ENCODE peak calls at places on chromosomes 11 and 22, in eight cellular contexts. A is tibial nerve, X is CD14-positive monocyte, G is IMR-90, D is AG10803, F is astrocyte of the spinal cord, L is cardiac muscle cell, W is fibroblast of mammary gland. N is an unnamed sample.

GRCh38 chr22:27580311-27580897 is 221.2 kb downstream of the MN1 start:
- DNase-seq in G (no peak), A (no peak), D (peak), F (no peak), X (no peak), L (no peak), W (peak), N (no peak)

GRCh38 chr22:37639070-37639760 is at the start of gene SH3BP1:
- DNase-seq in W (no peak), F (no peak), G (no peak), A (no peak), X (peak), L (peak), D (peak), N (no peak)

GRCh38 chr22:23154461-23154860 is 9.2 kb downstream of the RAB36 start:
- DNase-seq in A (no peak), X (no peak), F (no peak), W (no peak), L (no peak), G (no peak), D (no peak), N (no peak)

GRCh38 chr11:7965386-7965785 is at the start of gene NLRP10:
- DNase-seq in D (peak), L (no peak), W (peak), F (peak), X (no peak), A (no peak), G (peak), N (peak)

GRCh38 chr11:116881153-116881552 is 43.7 kb upstream of the APOA1 start:
- DNase-seq in A (no peak), L (no peak), G (no peak), F (no peak), X (no peak), W (no peak), D (peak), N (no peak)

GRCh38 chr22:19849800-19850481 is 4.7 kb downstream of the GNB1L start:
- DNase-seq in D (no peak), L (no peak), W (no peak), A (no peak), G (no peak), F (no peak), X (no peak), N (no peak)

GRCh38 chr11:71448257-71449161 is at the start of gene DHCR7:
- DNase-seq in X (peak), F (peak), L (peak), W (peak), G (peak), A (peak), D (peak), N (peak)

GRCh38 chr11:75465701-75466531 is 32.9 kb upstream of the KLHL35 start:
- DNase-seq in A (no peak), L (peak), D (peak), F (peak), G (peak), W (no peak), X (no peak), N (no peak)

GRCh38 chr11:111983187-111983986 is 41.8 kb upstream of the DLAT start:
- DNase-seq in X (no peak), W (no peak), D (no peak), A (no peak), L (peak), G (peak), F (peak), N (no peak)

GRCh38 chr22:40009953-40010751 is 15.4 kb downstream of the FAM83F start:
- DNase-seq in F (no peak), D (no peak), X (no peak), G (no peak), W (no peak), A (no peak), L (no peak), N (no peak)

GRCh38 chr11:78419327-78419726 is 1.7 kb upstream of the GAB2 start:
- DNase-seq in D (peak), F (peak), G (peak), L (no peak), W (peak), A (peak), X (peak), N (peak)

GRCh38 chr11:10655931-10656576 is 37.5 kb downstream of the IRAG1 start:
- DNase-seq in X (no peak), L (no peak), A (no peak), W (no peak), G (no peak), D (no peak), F (no peak), N (no peak)

GRCh38 chr22:33756508-33756949 is 163.7 kb downstream of the LARGE1 start:
- DNase-seq in F (no peak), G (no peak), L (peak), X (no peak), D (no peak), A (no peak), W (no peak), N (no peak)

GRCh38 chr11:96246718-96247540 is 96.1 kb downstream of the MAML2 start:
- DNase-seq in L (no peak), D (peak), G (peak), A (no peak), X (no peak), F (peak), W (peak), N (no peak)

GRCh38 chr11:69310934-69311766 is 17.2 kb downstream of the MYEOV start:
- DNase-seq in F (no peak), D (no peak), X (peak), A (no peak), W (no peak), L (no peak), G (no peak), N (no peak)

GRCh38 chr11:35387341-35387982 is 31.9 kb downstream of the SLC1A2 start:
- DNase-seq in F (peak), G (peak), X (no peak), D (no peak), A (no peak), L (no peak), W (peak), N (no peak)

GRCh38 chr22:17057959-17058814 is 26.6 kb upstream of the IL17RA start:
- DNase-seq in X (no peak), G (peak), W (peak), L (peak), D (peak), F (peak), A (peak), N (peak)

GRCh38 chr22:31347251-31348008 is 1.3 kb upstream of the PATZ1 start:
- DNase-seq in D (peak), F (peak), W (peak), L (peak), A (peak), X (no peak), G (peak), N (no peak)

GRCh38 chr11:99687320-99687719 is 666.6 kb downstream of the CNTN5 start:
- DNase-seq in X (no peak), W (no peak), D (no peak), A (no peak), L (no peak), G (no peak), F (no peak), N (no peak)

GRCh38 chr11:70498976-70499801 is 100.9 kb downstream of the CTTN start:
- DNase-seq in A (no peak), W (no peak), G (no peak), L (no peak), F (no peak), D (no peak), X (peak), N (no peak)

GRCh38 chr22:42303304-42304020 is 33.0 kb upstream of the TCF20 start:
- DNase-seq in L (no peak), F (no peak), D (no peak), G (no peak), A (no peak), W (no peak), X (no peak), N (no peak)

GRCh38 chr22:20639343-20639742 is 131.9 kb downstream of the MED15 start:
- DNase-seq in D (no peak), A (no peak), X (no peak), F (no peak), L (no peak), W (no peak), G (no peak), N (no peak)

GRCh38 chr11:34302046-34302921 is 55.5 kb downstream of the ABTB2 start:
- DNase-seq in F (peak), X (no peak), A (no peak), W (peak), L (peak), D (peak), G (peak), N (peak)

GRCh38 chr11:121297872-121298271 is 5.3 kb downstream of the SC5D start:
- DNase-seq in A (no peak), G (no peak), L (no peak), D (no peak), F (no peak), X (no peak), W (no peak), N (no peak)

GRCh38 chr22:40419718-40420117 is 49.3 kb downstream of the SGSM3 start:
- DNase-seq in X (no peak), A (no peak), F (no peak), G (no peak), W (no peak), D (no peak), L (no peak), N (no peak)

GRCh38 chr22:30881361-30882180 is 87.0 kb downstream of the MORC2 start:
- DNase-seq in A (no peak), X (peak), D (no peak), L (peak), W (no peak), F (no peak), G (no peak), N (no peak)

GRCh38 chr22:23211622-23212021 is 31.3 kb downstream of the BCR start:
- DNase-seq in F (no peak), X (no peak), W (no peak), G (no peak), D (no peak), L (no peak), A (no peak), N (no peak)

GRCh38 chr11:125315088-125315740 is 150.7 kb downstream of the PKNOX2 start:
- DNase-seq in D (no peak), L (no peak), F (peak), X (no peak), W (no peak), A (no peak), G (peak), N (no peak)

GRCh38 chr11:42524534-42525227 is 787.1 kb upstream of the API5 start:
- DNase-seq in D (peak), L (peak), F (peak), A (peak), X (no peak), G (no peak), W (peak), N (no peak)

GRCh38 chr22:27651486-27651885 is 150.1 kb downstream of the MN1 start:
- DNase-seq in A (no peak), X (no peak), G (no peak), W (no peak), D (peak), F (no peak), L (no peak), N (no peak)

GRCh38 chr11:71432761-71433647 is 15.2 kb downstream of the DHCR7 start:
- DNase-seq in A (no peak), X (no peak), W (no peak), G (no peak), F (no peak), D (no peak), L (no peak), N (no peak)

GRCh38 chr11:10432493-10432892 is 22.6 kb upstream of the AMPD3 start:
- DNase-seq in L (no peak), X (no peak), G (no peak), F (no peak), W (no peak), A (no peak), D (no peak), N (no peak)

GRCh38 chr11:116505466-116506247 is 267.1 kb downstream of the BUD13 start:
- DNase-seq in X (no peak), L (no peak), F (no peak), D (no peak), A (no peak), W (no peak), G (no peak), N (no peak)

DNA sequence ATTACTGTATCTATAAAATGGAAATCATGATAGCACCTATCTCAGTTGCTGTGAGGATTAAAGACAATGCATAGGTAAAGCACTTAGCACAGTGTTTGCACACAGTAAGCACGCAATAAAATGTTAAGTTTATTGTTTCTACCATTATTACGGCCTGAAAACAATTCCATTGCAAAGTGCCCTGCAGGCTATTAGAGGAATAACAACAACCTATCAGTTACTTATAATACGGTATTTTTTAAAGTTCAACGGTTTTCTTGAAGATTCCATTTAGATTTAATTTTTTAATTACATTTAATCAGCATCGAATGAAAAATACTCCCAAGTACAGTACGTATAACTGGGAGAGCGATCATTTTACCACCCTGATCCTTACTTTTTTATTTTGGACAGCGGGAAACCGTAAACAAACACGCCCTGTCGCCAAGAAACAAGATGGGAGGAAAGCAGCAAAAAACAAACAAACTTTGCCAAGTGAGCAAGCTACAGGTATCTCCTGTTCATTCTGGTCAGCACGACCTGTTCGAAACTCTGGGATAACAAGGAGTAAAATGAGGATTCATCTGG is 892 bp downstream of the SLC36A4 start:
- DNase-seq in X (no peak), F (no peak), G (peak), W (peak), A (no peak), D (peak), L (no peak), N (no peak)
- TF ChIP-seq CTCF in X (peak), F (peak), G (peak), W (peak), A (peak), D (peak), L (peak), N (peak)

DNA sequence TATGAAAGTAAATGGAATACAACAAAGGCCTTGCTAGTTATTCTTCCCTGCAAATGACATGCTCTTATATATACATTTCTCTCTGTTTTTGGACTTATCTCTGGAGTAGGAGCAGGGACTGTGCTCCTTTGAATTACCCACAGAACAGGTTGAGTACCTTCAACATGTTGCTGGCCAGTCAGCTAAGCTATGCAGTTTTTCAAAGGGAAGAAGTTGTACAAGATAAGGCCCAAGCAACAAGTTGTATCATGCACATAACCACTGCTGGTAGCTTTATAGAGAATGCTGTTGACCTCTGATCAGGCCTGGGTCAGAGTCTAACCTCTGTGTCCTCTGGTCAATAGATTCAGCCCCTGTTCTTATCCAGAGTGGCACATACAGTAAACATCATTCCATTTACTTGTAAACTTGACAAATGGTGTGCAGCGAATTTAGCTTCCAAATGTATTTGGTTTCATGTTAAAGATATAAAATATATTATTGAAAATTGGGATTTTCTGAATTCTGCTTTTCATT is 99.6 kb downstream of the C11orf87 start:
- DNase-seq in L (peak), X (no peak), W (no peak), A (no peak), F (no peak), D (no peak), G (no peak), N (no peak)
- TF ChIP-seq CTCF in L (no peak), X (no peak), W (no peak), A (no peak), F (no peak), D (no peak), G (no peak), N (no peak)

GRCh38 chr11:118145285-118146227 is 7.1 kb downstream of the SCN4B start:
- DNase-seq in F (peak), G (peak), X (peak), W (peak), D (peak), A (peak), L (peak), N (peak)
- TF ChIP-seq CTCF in F (peak), G (peak), X (peak), W (peak), D (peak), A (peak), L (peak), N (peak)

GRCh38 chr11:22753401-22753800 is 76.2 kb downstream of the SVIP start:
- DNase-seq in W (no peak), X (no peak), A (no peak), D (no peak), L (no peak), G (no peak), F (no peak), N (no peak)
- TF ChIP-seq CTCF in W (no peak), X (no peak), A (no peak), D (no peak), L (no peak), G (no peak), F (no peak), N (no peak)

DNA sequence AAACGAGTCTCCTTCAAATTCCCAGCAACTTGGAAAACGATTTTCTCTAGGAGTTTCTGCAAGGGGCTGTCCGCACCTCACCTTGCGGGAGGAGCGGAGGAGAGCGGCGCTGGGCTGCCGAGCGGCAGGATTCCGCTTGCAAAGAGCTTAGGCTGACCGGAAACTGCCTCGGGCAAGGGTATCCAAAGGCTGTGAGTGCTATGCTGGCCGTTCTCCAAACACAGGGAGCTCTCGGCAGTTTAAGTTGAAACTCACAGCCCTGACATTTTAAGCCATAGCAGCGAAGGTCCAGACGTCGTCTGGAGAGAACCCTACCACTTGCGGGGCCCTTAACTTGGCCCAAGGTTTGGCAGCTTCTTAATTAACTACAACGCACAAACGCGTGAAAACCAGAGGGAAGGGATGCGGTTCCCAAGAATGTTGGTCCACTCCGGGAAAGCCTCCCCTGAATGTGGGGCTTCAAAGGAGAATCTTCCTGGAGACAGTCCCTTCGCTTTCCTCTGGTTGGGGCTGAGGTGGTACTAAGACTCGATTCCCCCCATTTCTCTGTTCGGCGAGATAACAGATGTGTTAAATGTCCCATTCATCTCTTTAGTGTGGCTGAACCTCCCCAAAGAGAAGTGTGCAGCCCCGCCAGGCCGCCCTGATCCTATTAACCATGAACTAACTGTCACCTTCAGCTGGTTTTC is 1.1 kb upstream of the DBX1 start:
- DNase-seq in D (no peak), L (peak), A (no peak), W (no peak), G (no peak), X (no peak), F (no peak), N (no peak)
- TF ChIP-seq CTCF in D (no peak), L (no peak), A (no peak), W (no peak), G (no peak), X (no peak), F (no peak), N (no peak)

DNA sequence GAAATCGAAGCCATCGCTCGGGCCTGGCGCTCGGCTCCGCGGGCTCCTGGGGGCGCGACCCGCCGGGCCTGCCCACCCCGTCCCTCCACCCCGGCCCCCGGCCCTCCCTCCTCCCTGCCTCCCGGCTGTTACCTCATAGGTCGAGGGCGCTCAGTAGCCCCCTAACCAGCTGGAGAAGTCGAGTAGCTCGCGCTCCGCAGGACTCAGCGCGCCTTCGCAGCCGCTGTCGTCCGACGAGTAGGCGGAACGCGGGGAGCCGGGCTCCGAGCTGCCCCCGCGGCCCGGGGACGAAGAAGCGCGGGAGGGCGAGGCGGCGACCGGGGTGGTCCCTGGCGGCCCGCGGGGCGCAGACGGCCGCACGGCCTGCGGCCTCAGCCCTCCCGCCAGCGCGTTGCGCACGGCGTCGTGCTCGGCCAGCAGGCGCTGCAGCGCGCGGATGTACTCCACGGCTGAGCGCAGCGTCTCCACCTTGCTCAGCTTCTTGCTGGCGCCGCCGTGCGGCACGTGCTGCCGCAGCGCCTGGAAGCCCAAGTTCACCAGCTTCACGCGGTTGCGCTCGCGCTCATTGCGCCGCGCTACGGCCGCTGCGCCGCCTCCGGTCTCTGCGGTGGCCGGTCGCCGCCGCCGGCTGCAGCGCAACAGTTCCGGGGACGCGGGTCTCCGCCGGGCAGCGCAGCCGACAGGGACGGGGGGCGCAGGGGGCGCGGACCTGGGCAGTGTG is 627 bp downstream of the ASCL2 start:
- DNase-seq in W (peak), L (peak), G (peak), A (peak), X (no peak), D (peak), F (peak), N (peak)
- TF ChIP-seq CTCF in W (no peak), L (peak), G (no peak), A (peak), X (peak), D (no peak), F (peak), N (no peak)

GRCh38 chr22:46122511-46122971 is 27.8 kb upstream of the PPARA start:
- DNase-seq in L (peak), D (peak), F (no peak), G (peak), W (peak), X (peak), A (peak), N (no peak)
- TF ChIP-seq CTCF in L (peak), D (peak), F (peak), G (peak), W (peak), X (peak), A (peak), N (peak)